ENCODE peak calls at places on chromosomes 6 and 20, in six cellular contexts. V is OCI-LY7, N is body of pancreas, U is kidney epithelial cell, A is thoracic aorta, S is cardiac fibroblast. L is an unnamed sample.

GRCh38 chr20:17505664-17506517 is 25.3 kb downstream of the BFSP1 start:
- DNase-seq in V (no peak), S (peak; percentile 62), A (no peak), U (no peak), N (no peak), L (no peak)

GRCh38 chr6:4133941-4134838 is 1.2 kb downstream of the ECI2 start:
- DNase-seq in N (peak; percentile 45), V (peak; percentile 43), S (peak; percentile 18), U (no peak), A (no peak), L (peak; percentile 43)

GRCh38 chr6:14396826-14397517 is 279.4 kb downstream of the CD83 start:
- DNase-seq in A (no peak), U (peak; percentile 21), V (no peak), S (peak; percentile 16), N (peak; percentile 16), L (peak; percentile 28)

GRCh38 chr20:31713312-31714049 is 9.2 kb downstream of the BCL2L1 start:
- DNase-seq in U (peak; percentile 65), A (peak; percentile 62), N (peak; percentile 49), S (peak; percentile 97), V (no peak), L (no peak)

GRCh38 chr20:17941826-17942196 is 26.8 kb downstream of the SNX5 start:
- DNase-seq in U (no peak), S (no peak), A (no peak), V (no peak), N (no peak), L (no peak)

GRCh38 chr20:19492937-19493336 is 265.1 kb upstream of the RIN2 start:
- DNase-seq in N (no peak), S (no peak), A (no peak), U (no peak), V (no peak), L (no peak)

GRCh38 chr6:95693108-95693507 is 115.8 kb downstream of the MANEA start:
- DNase-seq in A (no peak), N (no peak), U (no peak), S (peak; percentile 5), V (no peak), L (peak; percentile 9)

GRCh38 chr20:61779176-61779965 is 286.3 kb downstream of the TAF4 start:
- DNase-seq in A (no peak), U (no peak), S (no peak), V (no peak), N (no peak), L (no peak)

GRCh38 chr6:156474507-156475120 is 302.6 kb upstream of the ARID1B start:
- DNase-seq in N (no peak), V (no peak), S (no peak), U (no peak), A (no peak), L (peak; percentile 3)

GRCh38 chr6:37860226-37860839 is 40.8 kb downstream of the ZFAND3 start:
- DNase-seq in V (peak; percentile 35), S (peak; percentile 69), U (no peak), A (no peak), N (peak; percentile 31), L (peak; percentile 32)

GRCh38 chr6:111943273-111943672 is 70.0 kb upstream of the FYN start:
- DNase-seq in N (no peak), V (no peak), U (no peak), S (no peak), A (no peak), L (no peak)

GRCh38 chr6:136173519-136174507 is 76.3 kb downstream of the MTFR2 start:
- DNase-seq in U (no peak), V (no peak), N (peak; percentile 12), A (no peak), S (peak; percentile 76), L (no peak)

GRCh38 chr20:44649976-44650375 is 1.5 kb downstream of the ADA start:
- DNase-seq in A (no peak), N (no peak), U (no peak), S (no peak), V (peak; percentile 27), L (no peak)

GRCh38 chr6:142322066-142322465 is 20.3 kb downstream of the ADGRG6 start:
- DNase-seq in N (no peak), S (no peak), A (no peak), U (no peak), V (no peak), L (no peak)

GRCh38 chr20:49351775-49352174 is 73.9 kb upstream of the ZNFX1 start:
- DNase-seq in S (no peak), V (no peak), N (no peak), A (no peak), U (no peak), L (no peak)

GRCh38 chr6:159693894-159694545 is 979 bp upstream of the SOD2 start:
- DNase-seq in N (peak; percentile 54), U (no peak), A (no peak), V (no peak), S (peak; percentile 82), L (peak; percentile 47)

GRCh38 chr6:119481098-119481497 is 131.5 kb upstream of the MAN1A1 start:
- DNase-seq in A (no peak), V (no peak), N (no peak), U (no peak), S (no peak), L (no peak)

GRCh38 chr6:37624121-37624520 is 73.6 kb downstream of the MDGA1 start:
- DNase-seq in A (no peak), U (peak; percentile 21), N (no peak), V (no peak), S (no peak), L (no peak)

DNA sequence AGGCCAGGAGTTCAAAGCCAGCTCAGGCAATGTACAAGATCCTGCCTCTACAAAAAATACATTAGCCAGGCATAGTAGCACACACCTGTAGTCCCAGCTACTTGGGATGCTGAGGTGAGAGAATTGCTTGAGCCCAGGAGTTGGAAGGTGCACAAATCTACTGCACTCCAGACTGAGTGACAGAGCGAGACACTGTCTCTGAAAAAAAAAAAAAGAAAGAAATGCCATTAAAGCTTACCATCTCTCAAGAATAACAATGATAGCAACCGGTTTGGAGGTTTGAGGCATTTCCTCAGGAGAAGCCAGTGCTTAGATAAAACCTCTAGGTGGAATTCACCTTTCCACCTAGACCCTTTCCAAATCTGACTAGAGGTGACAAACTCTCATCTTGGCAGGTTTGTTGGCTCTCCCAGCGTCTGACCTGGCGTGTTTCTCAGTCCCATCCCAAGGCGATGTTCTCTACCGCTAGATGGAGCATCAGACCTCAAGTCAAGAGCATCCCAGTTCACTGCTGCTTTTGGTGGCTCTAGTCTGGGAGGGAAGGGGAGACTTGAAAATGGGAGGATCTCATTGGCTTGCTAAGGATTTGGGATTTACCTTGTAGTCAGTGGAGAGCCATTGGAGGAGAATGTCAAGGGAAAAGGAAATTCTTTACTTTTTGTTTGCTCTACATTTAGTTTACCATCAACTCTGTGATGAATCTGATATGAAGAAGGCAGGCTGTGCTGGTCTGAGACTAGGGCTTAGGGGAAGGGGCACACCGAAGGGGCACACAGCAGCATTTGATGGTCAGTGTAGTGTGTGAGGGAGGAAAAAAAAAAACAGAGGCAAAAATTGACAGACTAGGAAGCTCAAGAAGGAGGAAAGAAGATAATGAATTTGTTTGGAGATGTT is 67.9 kb downstream of the NCOA7 start:
- DNase-seq in U (peak; percentile 29), N (peak; percentile 56), V (no peak), A (no peak), S (peak; percentile 80), L (peak; percentile 79)
- TF ChIP-seq CTCF in U (peak; percentile 84), N (peak; percentile 69), V (no peak), A (peak; percentile 34), S (peak; percentile 90), L (peak; percentile 81)

DNA sequence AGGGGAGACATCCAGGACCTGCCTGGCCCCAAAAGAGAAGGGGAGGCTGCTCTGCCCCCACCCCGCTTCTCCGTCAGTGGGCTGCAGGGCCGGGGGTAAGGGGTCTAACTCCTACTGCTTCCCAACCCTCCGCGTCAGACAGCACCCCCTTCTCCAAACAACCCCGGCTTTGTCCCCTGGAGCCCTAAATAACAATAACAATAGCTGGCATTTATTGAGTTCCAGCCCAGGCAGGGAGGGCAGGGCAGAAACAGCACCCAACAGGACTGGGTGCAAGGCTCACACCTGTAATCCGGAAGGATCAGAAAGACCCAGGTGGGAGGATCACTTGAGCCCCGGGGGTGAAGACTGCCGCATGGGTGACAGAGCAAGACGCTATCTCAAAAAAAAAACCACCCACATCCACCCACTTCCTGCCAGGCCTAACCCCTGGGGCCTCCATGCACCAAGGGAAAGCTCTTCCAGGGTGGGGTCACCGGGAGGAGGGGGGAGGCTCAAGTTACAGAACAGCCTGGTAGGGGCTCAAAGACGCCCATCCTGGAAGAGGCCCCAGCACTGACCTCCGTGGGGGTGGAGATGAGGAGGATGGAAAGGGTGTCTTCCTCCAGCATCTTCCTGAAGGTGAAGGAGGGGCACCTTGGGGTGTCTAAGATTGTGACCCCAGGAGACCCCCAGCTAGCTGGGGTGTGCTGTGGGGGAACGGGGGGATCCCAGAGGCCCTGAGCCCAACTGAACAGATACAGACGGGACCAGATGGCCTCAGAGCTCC is 1.3 kb upstream of the FNDC11 start:
- DNase-seq in V (peak; percentile 92), S (no peak), N (no peak), A (no peak), U (no peak), L (peak; percentile 87)
- H3K4me3 ChIP-seq in V (peak overlapping the region; percentile 65), S (no peak overlapping the region), N (no peak overlapping the region), A (peak overlapping the region; percentile 77), U (no peak overlapping the region), L (no peak overlapping the region)

DNA sequence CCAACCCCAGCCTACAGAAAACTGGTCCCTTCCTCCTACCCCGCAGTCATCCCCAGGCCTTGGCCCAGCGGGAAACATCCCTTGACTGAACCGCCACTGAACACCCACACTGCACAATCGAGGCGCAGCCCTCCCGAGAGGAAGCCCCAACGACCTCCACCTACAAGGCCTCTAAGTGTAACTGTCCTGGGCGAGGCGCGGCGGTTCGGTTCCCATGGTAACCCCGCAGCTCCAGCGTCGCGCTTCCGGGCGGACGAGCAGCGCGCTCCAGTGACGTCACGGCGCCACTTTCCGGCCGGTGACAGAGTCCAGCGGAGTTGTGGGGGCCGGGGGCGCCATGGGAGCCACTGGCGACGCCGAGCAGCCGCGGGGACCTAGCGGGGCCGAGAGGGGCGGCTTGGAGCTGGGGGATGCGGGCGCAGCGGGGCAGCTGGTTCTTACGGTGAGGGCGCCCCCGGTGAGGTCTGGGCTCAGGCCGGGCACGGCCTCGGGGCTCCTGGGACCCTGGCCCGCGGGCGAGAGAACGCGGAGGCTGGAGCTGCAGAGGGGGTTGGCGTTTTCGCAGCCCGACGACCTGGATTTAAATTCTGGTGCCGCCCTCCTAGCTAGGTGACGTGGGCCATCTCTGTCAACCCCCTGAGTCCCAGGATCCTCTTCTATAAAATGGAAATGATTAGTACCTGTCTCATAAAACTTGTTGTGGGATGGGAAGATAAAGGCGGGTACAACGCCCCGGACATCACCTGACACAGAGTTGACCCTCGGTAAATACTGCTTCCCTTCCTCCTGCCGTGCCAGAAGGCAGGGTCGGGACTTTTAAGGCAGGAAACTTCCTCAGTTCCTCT is at the start of the genes DNTTIP1 and WFDC3:
- DNase-seq in N (peak; percentile 92), A (peak; percentile 68), U (peak; percentile 56), V (peak; percentile 94), S (peak; percentile 90), L (peak; percentile 94)
- TF ChIP-seq CTCF in N (no peak), A (no peak), U (no peak), V (no peak), S (no peak), L (no peak)

GRCh38 chr6:54574671-54575070 is 266.4 kb downstream of the TINAG start:
- DNase-seq in S (no peak), U (no peak), V (no peak), N (no peak), A (no peak), L (no peak)
- H3K4me3 ChIP-seq in S (no peak overlapping the region), U (no peak overlapping the region), V (no peak overlapping the region), N (no peak overlapping the region), A (no peak overlapping the region), L (no peak overlapping the region)

L was measured in GM12865.